ENCODE peak calls at places on chromosomes 16 and 17, in ten cellular contexts. T is prostate gland; Z is naive B cell; V is AG10803; I is GM20000; M is midbrain; X is activated T-cell treated with anti-CD3 and anti-CD28 coated beads, Interleukin-2, amount 50 U/mL, for 72 hours; P is A172; B is KBM-7; G is endodermal cell. A is an unnamed sample.

GRCh38 chr17:4001048-4001590 is 36.9 kb upstream of the ATP2A3 start:
- DNase-seq in T (no peak), Z (no peak), V (peak; percentile 28), I (no peak), M (no peak), X (no peak), P (no peak), B (no peak), G (no peak), A (no peak)

GRCh38 chr16:31334934-31335333 is 20.0 kb upstream of the ITGAX start:
- DNase-seq in T (no peak), Z (no peak), V (no peak), I (peak; percentile 1), M (no peak), X (no peak), P (no peak), B (no peak), G (no peak), A (no peak)

GRCh38 chr17:81962499-81963441 is 1.8 kb upstream of the NOTUM start:
- DNase-seq in T (no peak), Z (no peak), V (no peak), I (no peak), M (no peak), X (no peak), P (no peak), B (no peak), G (peak; percentile 74), A (no peak)

GRCh38 chr16:30187971-30188561 is 4.7 kb downstream of the CORO1A start:
- DNase-seq in T (no peak), Z (no peak), V (no peak), I (no peak), M (no peak), X (peak; percentile 4), P (no peak), B (no peak), G (no peak), A (peak; percentile 26)

GRCh38 chr17:40018211-40019121 is 3.2 kb downstream of the CSF3 start:
- DNase-seq in T (no peak), Z (no peak), V (peak; percentile 10), I (no peak), M (no peak), X (no peak), P (no peak), B (no peak), G (peak; percentile 91), A (no peak)

GRCh38 chr16:50309156-50309526 is 42.8 kb downstream of the ADCY7 start:
- DNase-seq in T (no peak), Z (no peak), V (no peak), I (no peak), M (no peak), X (no peak), P (no peak), B (no peak), G (no peak), A (no peak)

GRCh38 chr17:74972107-74972972 is at the start of gene HID1:
- DNase-seq in T (peak; percentile 70), Z (peak; percentile 59), V (no peak), I (peak; percentile 90), M (peak; percentile 79), X (peak; percentile 75), P (no peak), B (peak; percentile 33), G (peak; percentile 98), A (peak; percentile 37)

GRCh38 chr17:74780443-74781238 is 4.5 kb upstream of the NAT9 start:
- DNase-seq in T (no peak), Z (no peak), V (no peak), I (peak; percentile 51), M (peak; percentile 74), X (peak; percentile 34), P (peak; percentile 80), B (peak; percentile 72), G (peak; percentile 85), A (peak; percentile 47)

GRCh38 chr16:22816475-22816874 is 2.5 kb downstream of the HS3ST2 start:
- DNase-seq in T (no peak), Z (no peak), V (no peak), I (no peak), M (no peak), X (no peak), P (peak; percentile 65), B (no peak), G (no peak), A (no peak)

GRCh38 chr16:20309786-20310185 is 17.5 kb downstream of the GP2 start:
- DNase-seq in T (no peak), Z (no peak), V (no peak), I (no peak), M (no peak), X (no peak), P (no peak), B (no peak), G (no peak), A (no peak)

GRCh38 chr16:84986102-84986501 is 25.2 kb downstream of the ZDHHC7 start:
- DNase-seq in T (no peak), Z (no peak), V (no peak), I (no peak), M (no peak), X (no peak), P (no peak), B (no peak), G (no peak), A (no peak)

GRCh38 chr17:76384987-76385891 is 830 bp downstream of the SPHK1 start:
- DNase-seq in T (no peak), Z (no peak), V (peak; percentile 69), I (peak; percentile 64), M (no peak), X (peak; percentile 67), P (peak; percentile 60), B (no peak), G (peak; percentile 84), A (no peak)

GRCh38 chr16:65120811-65121721 is 797 bp downstream of the CDH11 start:
- DNase-seq in T (no peak), Z (no peak), V (no peak), I (no peak), M (peak; percentile 29), X (no peak), P (no peak), B (no peak), G (peak; percentile 80), A (no peak)

GRCh38 chr17:48162946-48163506 is 55.5 kb downstream of the SNX11 start:
- DNase-seq in T (no peak), Z (no peak), V (no peak), I (peak; percentile 46), M (no peak), X (no peak), P (no peak), B (no peak), G (no peak), A (peak; percentile 57)

GRCh38 chr16:88972349-88972748 is 4.7 kb downstream of the CBFA2T3 start:
- DNase-seq in T (no peak), Z (no peak), V (no peak), I (no peak), M (no peak), X (no peak), P (no peak), B (no peak), G (no peak), A (no peak)

GRCh38 chr17:60315650-60316049 is 76.3 kb downstream of the USP32 start:
- DNase-seq in T (no peak), Z (no peak), V (no peak), I (no peak), M (no peak), X (no peak), P (peak; percentile 2), B (peak; percentile 33), G (no peak), A (no peak)

GRCh38 chr17:20087538-20088250 is 78.5 kb downstream of the SPECC1 start:
- DNase-seq in T (no peak), Z (no peak), V (no peak), I (no peak), M (no peak), X (no peak), P (no peak), B (no peak), G (peak; percentile 55), A (no peak)

GRCh38 chr17:60442271-60443201 is 20.2 kb downstream of the CHCT1 start:
- DNase-seq in T (no peak), Z (no peak), V (peak; percentile 56), I (no peak), M (peak; percentile 57), X (no peak), P (peak; percentile 29), B (no peak), G (no peak), A (no peak)

GRCh38 chr17:49497147-49498036 is 2.3 kb downstream of the NGFR start:
- DNase-seq in T (peak; percentile 60), Z (peak; percentile 14), V (no peak), I (no peak), M (peak; percentile 8), X (peak; percentile 21), P (no peak), B (no peak), G (peak; percentile 94), A (no peak)

GRCh38 chr17:75639771-75640555 is 6.7 kb downstream of the SMIM5 start:
- DNase-seq in T (peak; percentile 74), Z (no peak), V (no peak), I (no peak), M (no peak), X (no peak), P (no peak), B (no peak), G (peak; percentile 61), A (no peak)

GRCh38 chr17:55722742-55723487 is at the start of gene TMEM100:
- DNase-seq in T (no peak), Z (no peak), V (peak; percentile 76), I (no peak), M (no peak), X (no peak), P (peak; percentile 47), B (peak; percentile 15), G (no peak), A (no peak)

GRCh38 chr17:8004899-8005298 is 2.5 kb downstream of the GUCY2D start:
- DNase-seq in T (no peak), Z (no peak), V (peak; percentile 56), I (no peak), M (no peak), X (no peak), P (peak; percentile 80), B (no peak), G (no peak), A (no peak)

GRCh38 chr17:4956493-4957061 is 5.7 kb downstream of the ENO3 start:
- DNase-seq in T (no peak), Z (no peak), V (no peak), I (no peak), M (no peak), X (no peak), P (no peak), B (no peak), G (peak; percentile 93), A (peak; percentile 61)

GRCh38 chr17:50765454-50766221 is 1.7 kb downstream of the ANKRD40CL start:
- DNase-seq in T (no peak), Z (peak; percentile 32), V (no peak), I (peak; percentile 45), M (no peak), X (no peak), P (no peak), B (peak; percentile 79), G (peak; percentile 55), A (peak; percentile 73)

GRCh38 chr17:14282700-14283099 is 18.2 kb upstream of the HS3ST3B1 start:
- DNase-seq in T (no peak), Z (no peak), V (no peak), I (no peak), M (no peak), X (no peak), P (no peak), B (no peak), G (peak; percentile 21), A (no peak)